ENCODE peak calls at places on chromosome 1, in ten cellular contexts. R, E, B, G, F, P, U, J, Y and S are unnamed samples.
A peak's percentile ranks its signal among the peaks of the same experiment; 100 is the strongest.

GRCh38 chr1:224427346-224427745 is 7.3 kb downstream of the WDR26 start:
- DNase-seq in R (no peak), E (peak; percentile 85), B (no peak), G (no peak), F (peak; percentile 84), P (no peak), U (no peak), J (no peak), Y (no peak), S (no peak)

GRCh38 chr1:27298632-27299384 is 23.2 kb upstream of the TMEM222 start:
- DNase-seq in R (no peak), E (no peak), B (no peak), G (no peak), F (no peak), P (no peak), U (no peak), J (no peak), Y (no peak), S (no peak)

GRCh38 chr1:77316966-77317365 is 35.1 kb downstream of the AK5 start:
- DNase-seq in R (no peak), E (peak; percentile 12), B (no peak), G (no peak), F (no peak), P (no peak), U (no peak), J (no peak), Y (no peak), S (no peak)

GRCh38 chr1:201307760-201308499 is 24.6 kb downstream of the PKP1 start:
- DNase-seq in R (no peak), E (no peak), B (no peak), G (peak; percentile 72), F (peak; percentile 35), P (no peak), U (no peak), J (no peak), Y (no peak), S (no peak)

GRCh38 chr1:100164226-100164625 is 13.8 kb downstream of the LRRC39 start:
- DNase-seq in R (no peak), E (peak; percentile 17), B (no peak), G (no peak), F (no peak), P (no peak), U (peak; percentile 67), J (no peak), Y (no peak), S (no peak)

GRCh38 chr1:36083635-36084501 is at the start of gene TEKT2:
- DNase-seq in R (no peak), E (peak; percentile 18), B (no peak), G (no peak), F (no peak), P (peak; percentile 50), U (peak; percentile 89), J (no peak), Y (no peak), S (no peak)

GRCh38 chr1:59516881-59517280 is 220.0 kb downstream of the FGGY start:
- DNase-seq in R (no peak), E (no peak), B (no peak), G (peak; percentile 34), F (no peak), P (no peak), U (no peak), J (no peak), Y (no peak), S (no peak)

GRCh38 chr1:147669475-147670318 is 627 bp downstream of the ACP6 start:
- DNase-seq in R (no peak), E (peak; percentile 45), B (no peak), G (peak; percentile 40), F (peak; percentile 50), P (no peak), U (peak; percentile 54), J (peak; percentile 41), Y (no peak), S (no peak)

GRCh38 chr1:213041443-213041842 is 9.6 kb upstream of the RPS6KC1 start:
- DNase-seq in R (no peak), E (peak; percentile 53), B (no peak), G (no peak), F (peak; percentile 67), P (no peak), U (no peak), J (no peak), Y (no peak), S (no peak)

GRCh38 chr1:238681451-238681850 is 704.9 kb upstream of the CHRM3 start:
- DNase-seq in R (no peak), E (no peak), B (no peak), G (no peak), F (no peak), P (no peak), U (no peak), J (no peak), Y (no peak), S (no peak)

GRCh38 chr1:116472431-116472961 is 98.3 kb downstream of the CD58 start:
- DNase-seq in R (no peak), E (no peak), B (no peak), G (peak; percentile 73), F (peak; percentile 17), P (no peak), U (no peak), J (no peak), Y (no peak), S (no peak)

GRCh38 chr1:110089561-110090275 is 19.2 kb upstream of the ALX3 start:
- DNase-seq in R (no peak), E (no peak), B (peak; percentile 40), G (no peak), F (no peak), P (no peak), U (no peak), J (no peak), Y (no peak), S (no peak)

GRCh38 chr1:243882276-243882675 is 32.2 kb upstream of the AKT3 start:
- DNase-seq in R (no peak), E (peak; percentile 17), B (peak; percentile 23), G (no peak), F (peak; percentile 25), P (no peak), U (no peak), J (no peak), Y (no peak), S (no peak)

GRCh38 chr1:206554833-206555472 is 47.6 kb downstream of the RASSF5 start:
- DNase-seq in R (no peak), E (no peak), B (no peak), G (no peak), F (no peak), P (no peak), U (no peak), J (no peak), Y (no peak), S (no peak)

GRCh38 chr1:152110365-152110859 is 4.8 kb downstream of the TCHH start:
- DNase-seq in R (no peak), E (peak; percentile 42), B (no peak), G (peak; percentile 12), F (peak; percentile 55), P (no peak), U (no peak), J (no peak), Y (no peak), S (no peak)

GRCh38 chr1:208054885-208055507 is 144.1 kb upstream of the CD34 start:
- DNase-seq in R (no peak), E (no peak), B (no peak), G (no peak), F (peak; percentile 36), P (no peak), U (no peak), J (no peak), Y (no peak), S (no peak)

GRCh38 chr1:115183158-115183557 is 93.9 kb upstream of the TSPAN2 start:
- DNase-seq in R (no peak), E (no peak), B (no peak), G (no peak), F (no peak), P (peak; percentile 16), U (no peak), J (no peak), Y (no peak), S (no peak)

GRCh38 chr1:223665592-223666312 is at the start of gene CAPN8:
- DNase-seq in R (no peak), E (no peak), B (no peak), G (peak; percentile 63), F (no peak), P (no peak), U (no peak), J (no peak), Y (no peak), S (no peak)